ENCODE peak calls at places on chromosomes 2 and 18, in five cellular contexts. F is Panc1, C is HepG2, J is GM12878, K is HCT116. B is an unnamed sample.

GRCh38 chr2:113980946-113981345 is 91.1 kb downstream of the ACTR3 start:
- ATAC-seq in F (no peak), C (no peak), J (no peak), K (no peak), B (no peak)

GRCh38 chr18:63578357-63578958 is 8.7 kb upstream of the SERPINB13 start:
- ATAC-seq in F (no peak), C (peak; percentile 69), J (peak; percentile 77), K (peak; percentile 90), B (no peak)

GRCh38 chr2:135186054-135186453 is 134.0 kb downstream of the RAB3GAP1 start:
- ATAC-seq in F (no peak), C (no peak), J (no peak), K (no peak), B (no peak)

GRCh38 chr2:62724886-62725711 is 19.6 kb downstream of the EHBP1 start:
- ATAC-seq in F (peak; percentile 85), C (peak; percentile 85), J (peak; percentile 63), K (peak; percentile 95), B (peak; percentile 7)

GRCh38 chr18:52152036-52152435 is 188.0 kb upstream of the DCC start:
- ATAC-seq in F (no peak), C (no peak), J (peak; percentile 76), K (no peak), B (no peak)

GRCh38 chr2:109367679-109368078 is 238.7 kb downstream of the SH3RF3 start:
- ATAC-seq in F (no peak), C (no peak), J (no peak), K (no peak), B (no peak)

GRCh38 chr2:25853038-25853638 is 25.1 kb downstream of the ASXL2 start:
- ATAC-seq in F (no peak), C (no peak), J (peak; percentile 53), K (no peak), B (no peak)

GRCh38 chr2:228839506-228839905 is 431.6 kb downstream of the PID1 start:
- ATAC-seq in F (no peak), C (no peak), J (no peak), K (no peak), B (peak; percentile 76)

GRCh38 chr2:196252408-196253114 is 81.2 kb upstream of the STK17B start:
- ATAC-seq in F (no peak), C (no peak), J (peak; percentile 7), K (no peak), B (no peak)

GRCh38 chr2:96464061-96464460 is 41.1 kb downstream of the NEURL3 start:
- ATAC-seq in F (peak; percentile 34), C (peak; percentile 56), J (no peak), K (no peak), B (no peak)

GRCh38 chr18:77321823-77322805 is 72.5 kb downstream of the GALR1 start:
- ATAC-seq in F (peak; percentile 41), C (peak; percentile 68), J (no peak), K (no peak), B (no peak)

GRCh38 chr2:159066541-159067156 is 98.2 kb downstream of the TANC1 start:
- ATAC-seq in F (no peak), C (no peak), J (no peak), K (no peak), B (no peak)

GRCh38 chr2:198114064-198114463 is 309.7 kb downstream of the PLCL1 start:
- ATAC-seq in F (no peak), C (no peak), J (no peak), K (no peak), B (no peak)

GRCh38 chr18:29512203-29512602 is 1335.3 kb upstream of the CDH2 start:
- ATAC-seq in F (no peak), C (peak; percentile 56), J (no peak), K (no peak), B (no peak)

GRCh38 chr18:28040720-28041119 is 136.2 kb downstream of the CDH2 start:
- ATAC-seq in F (no peak), C (no peak), J (no peak), K (no peak), B (no peak)

GRCh38 chr2:16225071-16225470 is 284.7 kb downstream of the MYCN start:
- ATAC-seq in F (no peak), C (no peak), J (no peak), K (no peak), B (no peak)

GRCh38 chr2:37168217-37168981 is 11.6 kb upstream of the EIF2AK2 start:
- ATAC-seq in F (peak; percentile 98), C (peak; percentile 93), J (peak; percentile 91), K (peak; percentile 97), B (peak; percentile 58)

GRCh38 chr2:134783912-134784311 is 54.5 kb upstream of the ACMSD start:
- ATAC-seq in F (no peak), C (no peak), J (no peak), K (no peak), B (no peak)

GRCh38 chr2:209614630-209615369 is 156.8 kb upstream of the UNC80 start:
- ATAC-seq in F (no peak), C (no peak), J (no peak), K (no peak), B (no peak)

GRCh38 chr2:231936491-231936890 is 10.3 kb upstream of the NPPC start:
- ATAC-seq in F (no peak), C (no peak), J (no peak), K (no peak), B (no peak)

GRCh38 chr18:1104265-1104792 is 199.7 kb downstream of the ADCYAP1 start:
- ATAC-seq in F (no peak), C (no peak), J (no peak), K (no peak), B (no peak)

GRCh38 chr2:200356794-200357472 is 50.4 kb downstream of the SPATS2L start:
- ATAC-seq in F (peak; percentile 55), C (no peak), J (no peak), K (no peak), B (no peak)

GRCh38 chr2:31269087-31269486 is 35.1 kb downstream of the EHD3 start:
- ATAC-seq in F (no peak), C (no peak), J (no peak), K (no peak), B (no peak)

GRCh38 chr18:50776383-50776782 is 43.4 kb downstream of the MRO start:
- ATAC-seq in F (no peak), C (no peak), J (no peak), K (no peak), B (no peak)

GRCh38 chr2:177533253-177533652 is 140.7 kb downstream of the AGPS start:
- ATAC-seq in F (no peak), C (peak; percentile 40), J (no peak), K (no peak), B (no peak)

GRCh38 chr18:45785015-45785597 is 40.4 kb upstream of the SIGLEC15 start:
- ATAC-seq in F (no peak), C (no peak), J (no peak), K (no peak), B (no peak)

GRCh38 chr2:167764772-167765341 is 482.5 kb downstream of the STK39 start:
- ATAC-seq in F (no peak), C (no peak), J (no peak), K (no peak), B (no peak)

GRCh38 chr2:99507964-99508818 is 18.4 kb upstream of the REV1 start:
- ATAC-seq in F (no peak), C (no peak), J (no peak), K (no peak), B (no peak)

GRCh38 chr2:127381762-127382161 is 6.0 kb downstream of the MAP3K2 start:
- ATAC-seq in F (no peak), C (no peak), J (no peak), K (no peak), B (no peak)

GRCh38 chr2:200483729-200484198 is 26.1 kb downstream of the KCTD18 start:
- ATAC-seq in F (peak; percentile 78), C (peak; percentile 86), J (peak; percentile 86), K (peak; percentile 80), B (no peak)

GRCh38 chr2:118535818-118536212 is 311.6 kb downstream of the EN1 start:
- ATAC-seq in F (no peak), C (no peak), J (no peak), K (no peak), B (no peak)

GRCh38 chr2:98072442-98072841 is 14.5 kb upstream of the VWA3B start:
- ATAC-seq in F (no peak), C (no peak), J (no peak), K (no peak), B (no peak)

GRCh38 chr2:100239513-100240210 is 82.6 kb downstream of the LONRF2 start:
- ATAC-seq in F (no peak), C (no peak), J (no peak), K (no peak), B (no peak)

GRCh38 chr18:38884050-38884449 is 1318.5 kb upstream of the CELF4 start:
- ATAC-seq in F (no peak), C (no peak), J (no peak), K (no peak), B (no peak)

GRCh38 chr2:187716301-187716700 is 162.1 kb upstream of the TFPI start:
- ATAC-seq in F (no peak), C (no peak), J (no peak), K (no peak), B (no peak)

GRCh38 chr2:191341436-191341835 is 96.2 kb downstream of the MYO1B start:
- ATAC-seq in F (no peak), C (no peak), J (no peak), K (no peak), B (no peak)

DNA sequence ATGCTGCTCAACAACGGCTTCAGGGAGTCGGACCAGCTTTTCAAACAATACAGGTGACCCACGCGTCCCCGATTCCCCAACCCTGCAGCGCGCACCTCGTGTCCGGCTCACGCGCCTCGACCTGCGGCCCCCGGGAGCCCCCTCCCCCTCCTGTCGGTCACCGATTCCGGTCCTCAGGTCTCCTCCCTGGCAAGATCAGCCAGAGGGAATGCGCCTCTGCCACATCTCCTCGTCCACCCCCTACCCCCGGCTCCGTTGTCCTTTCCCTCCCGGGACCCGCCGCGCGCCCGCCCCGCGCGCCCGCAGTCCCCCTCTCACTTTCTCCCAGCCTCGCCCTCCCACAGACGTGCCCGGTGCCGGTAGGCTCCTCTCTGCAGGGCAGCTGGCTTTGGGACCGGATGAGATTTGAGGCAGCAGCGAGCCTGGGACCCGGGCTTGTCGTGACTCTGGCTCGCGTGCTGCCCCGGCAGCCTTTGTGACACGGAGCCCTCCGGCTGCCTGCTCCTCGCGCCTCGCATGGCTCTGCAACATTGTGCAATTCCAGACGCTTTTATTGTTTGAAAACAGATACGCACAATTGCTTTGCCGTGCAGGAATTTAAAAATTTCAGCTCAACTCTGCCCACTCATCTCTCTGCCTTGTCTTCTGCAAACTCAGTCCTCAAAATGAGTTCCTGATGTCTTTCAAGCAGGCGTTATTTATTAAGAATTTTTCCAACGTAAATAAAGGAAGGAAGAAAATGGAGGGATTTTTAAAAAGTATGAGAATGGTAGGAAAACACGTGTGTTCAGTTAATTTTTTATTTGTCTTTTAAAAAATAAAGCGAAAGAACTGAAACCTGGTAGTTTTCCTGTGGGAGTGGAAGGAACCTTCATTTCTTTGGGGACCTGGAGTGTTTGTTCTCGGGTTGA is 687 bp downstream of the TTC39C start:
- ATAC-seq in F (peak; percentile 40), C (peak; percentile 49), J (peak; percentile 14), K (peak; percentile 24), B (peak; percentile 54)
- TF ChIP-seq POLR2AphosphoS5 in F (no peak), C (no peak), J (no peak), K (no peak), B (peak; percentile 82)

GRCh38 chr18:67433971-67434370 is 82.5 kb downstream of the DSEL start:
- ATAC-seq in F (no peak), C (no peak), J (no peak), K (no peak), B (no peak)
- TF ChIP-seq CTCF in F (no peak), C (no peak), J (no peak), K (no peak), B (no peak)

GRCh38 chr2:111705206-111705605 is 178.8 kb downstream of the ANAPC1 start:
- ATAC-seq in F (no peak), C (no peak), J (peak; percentile 52), K (no peak), B (no peak)
- TF ChIP-seq POLR2AphosphoS5 in F (no peak), C (no peak), J (no peak), K (no peak), B (no peak)

GRCh38 chr2:79155826-79156476 is 3.6 kb downstream of the REG3A start:
- ATAC-seq in F (no peak), C (no peak), J (no peak), K (no peak), B (no peak)
- TF ChIP-seq CTCF in F (no peak), C (no peak), J (no peak), K (no peak), B (no peak)

B was measured in gastroesophageal sphincter.